ENCODE peak calls at places on chromosomes 11 and 22, in four cellular contexts. P is K562, S is IMR-90, E is endothelial cell of umbilical vein. Y is an unnamed sample.
A peak's percentile ranks its signal among the peaks of the same experiment; 100 is the strongest.

GRCh38 chr11:96149743-96150555 is 193.0 kb downstream of the MAML2 start:
- DNase-seq in P (no peak), S (peak; percentile 95), E (no peak), Y (no peak)

GRCh38 chr11:68749501-68750196 is 1.7 kb downstream of the TESMIN start:
- DNase-seq in P (no peak), S (peak; percentile 12), E (no peak), Y (no peak)

GRCh38 chr11:105829084-105829483 is 193.0 kb downstream of the MSANTD4 start:
- DNase-seq in P (no peak), S (no peak), E (no peak), Y (peak; percentile 37)

GRCh38 chr11:134238956-134239355 is 14.2 kb downstream of the THYN1 start:
- DNase-seq in P (no peak), S (no peak), E (no peak), Y (no peak)

GRCh38 chr11:124915541-124916369 is 3.3 kb upstream of the HEPN1 start:
- DNase-seq in P (no peak), S (peak; percentile 80), E (peak; percentile 60), Y (no peak)

GRCh38 chr11:115247404-115247803 is 256.8 kb downstream of the CADM1 start:
- DNase-seq in P (no peak), S (no peak), E (no peak), Y (no peak)

GRCh38 chr11:112270551-112271180 is 10.0 kb upstream of the PLET1 start:
- DNase-seq in P (peak; percentile 67), S (no peak), E (no peak), Y (no peak)

GRCh38 chr22:30636226-30637077 is 871 bp downstream of the SLC35E4 start:
- DNase-seq in P (no peak), S (no peak), E (peak; percentile 31), Y (no peak)

GRCh38 chr11:115613986-115614625 is 109.9 kb upstream of the CADM1 start:
- DNase-seq in P (no peak), S (peak; percentile 90), E (no peak), Y (no peak)

GRCh38 chr11:116742104-116742503 is 30.7 kb downstream of the BUD13 start:
- DNase-seq in P (no peak), S (peak; percentile 62), E (peak; percentile 34), Y (no peak)

GRCh38 chr11:62721994-62722393 is 5.3 kb downstream of the HNRNPUL2 start:
- DNase-seq in P (no peak), S (peak; percentile 40), E (no peak), Y (no peak)
- TF ChIP-seq FOS in P (no peak), S (no peak), E (no peak), Y (no peak)

DNA sequence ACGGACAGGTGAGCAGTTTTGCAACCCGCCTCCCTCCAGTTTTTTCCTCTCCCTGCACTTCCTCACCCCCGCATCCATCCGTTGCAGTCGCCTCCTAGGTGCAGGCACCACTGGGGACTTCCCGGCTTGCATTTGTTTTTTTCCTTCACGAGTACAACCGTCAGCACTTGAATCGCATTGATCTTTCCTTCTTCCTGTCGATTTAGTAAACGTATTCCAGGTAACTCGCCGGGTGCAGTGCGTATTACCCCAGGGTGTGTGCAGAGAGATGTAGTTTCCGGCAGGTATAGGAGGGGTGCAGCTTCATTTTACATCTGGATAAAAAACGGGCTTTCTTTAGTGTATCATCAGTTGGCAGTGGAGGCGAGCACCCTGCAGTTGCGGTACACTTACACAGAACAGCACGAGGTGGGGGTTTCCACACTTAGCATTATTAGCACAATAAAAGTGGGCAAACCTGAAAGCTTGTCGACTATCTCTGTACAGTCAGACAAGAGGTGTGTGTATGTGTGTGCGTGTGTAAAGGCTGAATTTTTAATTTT is at the start of gene SORL1-AS1:
- DNase-seq in P (no peak), S (peak; percentile 5), E (no peak), Y (no peak)
- TF ChIP-seq FOS in P (no peak), S (no peak), E (no peak), Y (no peak)

GRCh38 chr11:34276465-34276864 is 81.3 kb downstream of the ABTB2 start:
- DNase-seq in P (no peak), S (no peak), E (no peak), Y (no peak)

GRCh38 chr11:34275486-34275885 is 82.3 kb downstream of the ABTB2 start:
- DNase-seq in P (no peak), S (no peak), E (no peak), Y (no peak)

GRCh38 chr11:34271727-34272126 is 86.1 kb downstream of the ABTB2 start:
- DNase-seq in P (no peak), S (no peak), E (no peak), Y (no peak)

GRCh38 chr11:34277166-34277565 is 80.6 kb downstream of the ABTB2 start:
- DNase-seq in P (no peak), S (no peak), E (no peak), Y (no peak)

GRCh38 chr11:34274712-34275398 is 83.0 kb downstream of the ABTB2 start:
- DNase-seq in P (no peak), S (peak; percentile 98), E (no peak), Y (no peak)
- TF ChIP-seq FOS in P (no peak), S (peak; percentile 26), E (no peak), Y (no peak)

DNA sequence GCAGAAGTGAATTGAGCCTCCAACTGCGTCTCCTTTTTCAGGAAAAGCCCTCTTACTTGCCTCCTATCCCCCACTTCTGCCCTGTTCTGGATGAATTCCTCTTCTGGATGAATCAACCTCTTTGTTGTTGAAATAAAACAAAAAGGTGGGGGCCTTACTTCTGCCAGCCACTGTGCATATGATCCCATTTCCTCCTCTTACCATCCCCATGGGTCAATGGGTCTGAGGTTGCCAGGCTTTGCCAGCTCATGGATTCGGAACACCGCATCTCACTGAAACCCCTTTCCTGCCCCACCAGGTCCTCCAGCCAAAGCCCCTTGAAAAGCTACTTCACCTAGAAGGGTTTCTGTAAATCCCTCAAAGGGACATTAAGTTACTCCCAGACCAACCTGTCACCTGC is 3.7 kb upstream of the CHST1 start:
- DNase-seq in P (no peak), S (no peak), E (no peak), Y (no peak)
- TF ChIP-seq FOS in P (no peak), S (no peak), E (no peak), Y (no peak)

DNA sequence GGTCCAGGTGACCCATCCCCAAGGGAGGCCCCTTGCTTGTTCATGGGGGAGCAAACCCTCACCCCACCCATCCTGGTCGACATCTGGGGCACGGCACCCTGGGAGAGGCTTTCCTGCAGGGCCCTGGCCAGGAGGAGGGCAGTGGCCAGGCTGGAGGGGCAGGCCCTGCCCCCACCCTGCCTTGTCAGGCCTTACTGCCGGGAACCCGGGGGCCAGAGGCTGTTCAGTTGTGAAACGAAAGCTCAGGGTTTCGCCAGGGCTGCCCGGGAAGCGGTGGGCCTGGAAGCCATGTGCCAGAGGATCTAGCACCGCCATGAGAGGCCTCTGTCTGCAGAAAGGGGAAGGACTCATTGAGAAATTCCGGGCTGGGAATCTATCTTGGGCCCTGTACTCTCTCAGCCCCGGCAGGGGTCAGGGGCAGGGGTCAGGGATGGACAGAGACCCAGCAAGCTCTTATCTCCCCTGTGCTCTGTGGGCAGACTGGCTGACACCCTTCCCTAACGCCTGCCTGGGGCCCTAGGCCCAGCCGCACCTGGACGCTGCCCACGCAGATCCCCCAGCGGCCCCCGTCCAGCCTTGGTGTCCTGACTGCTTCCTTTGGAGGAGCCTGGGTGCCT is 6.3 kb downstream of the PIM3 start:
- DNase-seq in P (no peak), S (no peak), E (peak; percentile 24), Y (no peak)
- TF ChIP-seq FOS in P (no peak), S (no peak), E (no peak), Y (no peak)

GRCh38 chr22:34842630-34843029 is 223.3 kb upstream of the ISX start:
- DNase-seq in P (no peak), S (no peak), E (no peak), Y (no peak)

GRCh38 chr22:34851918-34852662 is 213.9 kb upstream of the ISX start:
- DNase-seq in P (no peak), S (no peak), E (no peak), Y (no peak)

GRCh38 chr22:34850010-34850409 is 215.9 kb upstream of the ISX start:
- DNase-seq in P (no peak), S (no peak), E (no peak), Y (no peak)

GRCh38 chr22:34845391-34845790 is 220.6 kb upstream of the ISX start:
- DNase-seq in P (no peak), S (no peak), E (no peak), Y (no peak)

DNA sequence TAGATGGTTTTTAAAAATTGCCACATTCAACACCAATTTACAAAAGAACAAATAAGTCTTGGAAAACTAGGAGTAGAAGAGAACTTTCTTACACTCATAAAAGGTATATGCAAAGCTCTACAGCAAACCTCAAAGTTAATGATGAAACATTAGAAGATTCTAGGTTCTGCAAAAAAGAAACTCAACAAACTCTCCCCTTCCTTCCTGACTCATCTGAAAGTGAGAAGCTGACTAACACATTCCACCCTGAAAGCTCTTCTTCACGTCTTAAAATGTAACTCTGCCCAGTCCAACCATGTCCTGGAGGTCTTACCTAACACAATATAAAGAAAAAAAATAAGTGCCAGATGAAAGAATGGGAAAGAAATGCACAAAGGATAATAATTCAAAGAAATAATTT is 218.9 kb upstream of the ISX start:
- DNase-seq in P (no peak), S (no peak), E (no peak), Y (peak; percentile 36)
- TF ChIP-seq FOS in P (no peak), S (no peak), E (no peak), Y (no peak)

GRCh38 chr11:19441752-19442553 is 201.2 kb upstream of the E2F8 start:
- DNase-seq in P (peak; percentile 89), S (peak; percentile 98), E (peak; percentile 94), Y (peak; percentile 95)
- TF ChIP-seq FOS in P (peak; percentile 72), S (peak; percentile 99), E (peak; percentile 99), Y (peak; percentile 12)

DNA sequence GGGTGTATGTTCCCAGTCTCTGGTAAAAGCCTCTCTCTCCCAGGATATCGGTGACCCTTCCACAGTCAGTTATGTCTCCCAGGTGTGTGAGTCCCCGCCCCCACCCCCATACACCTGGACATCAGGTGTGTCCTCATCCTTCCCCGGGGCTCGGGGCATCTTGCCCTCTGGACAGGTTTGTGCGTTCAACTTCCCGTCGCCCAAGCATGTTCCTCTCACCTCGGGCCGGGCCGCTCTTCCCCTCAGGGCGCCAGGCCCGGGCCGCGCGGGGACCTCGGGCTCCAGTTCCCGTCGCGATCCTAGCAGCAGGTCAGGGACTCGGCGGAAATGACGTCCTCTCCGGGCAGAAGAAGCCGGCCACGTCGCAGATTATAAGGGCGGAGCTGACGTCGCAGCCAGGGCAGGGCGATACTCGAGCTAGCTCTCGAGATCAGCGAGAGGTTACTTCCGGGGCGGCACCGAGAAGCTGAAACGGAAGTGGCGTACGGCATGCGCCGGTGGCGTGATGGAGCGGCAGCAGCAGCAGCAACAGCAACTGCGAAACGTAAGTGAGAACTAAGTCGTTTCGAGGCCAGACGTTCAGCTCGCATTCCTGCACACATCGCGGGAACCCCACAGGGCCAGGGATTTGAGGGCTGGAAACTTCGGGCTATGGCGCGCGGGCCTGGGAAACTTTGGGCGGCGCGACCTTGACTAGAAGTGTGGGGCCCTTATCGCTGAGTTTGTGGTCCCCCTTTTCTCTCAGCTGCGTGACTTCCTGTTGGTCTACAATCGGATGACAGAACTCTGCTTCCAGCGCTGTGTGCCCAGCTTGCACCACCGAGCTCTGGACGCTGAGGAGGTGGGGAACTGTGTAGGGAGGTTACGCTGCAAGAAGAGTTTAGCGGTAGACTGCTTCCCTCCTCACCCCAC is at the start of the genes ARFIP2 and TIMM10B:
- DNase-seq in P (peak; percentile 98), S (peak; percentile 98), E (peak; percentile 98), Y (peak; percentile 91)
- TF ChIP-seq FOS in P (no peak), S (peak; percentile 10), E (no peak), Y (no peak)

GRCh38 chr11:122984186-122985011 is 2.8 kb upstream of the BSX start:
- DNase-seq in P (no peak), S (no peak), E (no peak), Y (no peak)
- TF ChIP-seq FOS in P (no peak), S (no peak), E (no peak), Y (no peak)

GRCh38 chr11:78228467-78228866 is 39.7 kb downstream of the USP35 start:
- DNase-seq in P (peak; percentile 66), S (peak; percentile 55), E (peak; percentile 82), Y (peak; percentile 51)
- TF ChIP-seq FOS in P (no peak), S (no peak), E (no peak), Y (no peak)